ENCODE peak calls at places on chromosome 6, in four cellular contexts. K is choroid plexus epithelial cell, L is lower lobe of right lung, X is GM06990. A is an unnamed sample.

GRCh38 chr6:5214570-5215052 is 46.1 kb downstream of the LYRM4 start:
- DNase-seq in X (peak; percentile 51), K (peak; percentile 93), L (no peak), A (no peak)

GRCh38 chr6:138107752-138108592 is 753 bp upstream of the PERP start:
- DNase-seq in L (no peak), X (no peak), K (no peak), A (peak; percentile 91)

GRCh38 chr6:35602133-35602946 is 86.4 kb downstream of the FKBP5 start:
- DNase-seq in X (peak; percentile 6), L (no peak), K (peak; percentile 82), A (no peak)

GRCh38 chr6:7448232-7448631 is 58.6 kb downstream of the RIOK1 start:
- DNase-seq in L (no peak), X (no peak), K (no peak), A (no peak)

GRCh38 chr6:31861919-31862343 is 690 bp downstream of the NEU1 start:
- DNase-seq in L (no peak), K (no peak), X (no peak), A (no peak)

GRCh38 chr6:89071036-89071435 is 9.5 kb upstream of the PNRC1 start:
- DNase-seq in X (no peak), L (no peak), K (no peak), A (no peak)

GRCh38 chr6:12748815-12749521 is 32.4 kb downstream of the PHACTR1 start:
- DNase-seq in X (no peak), L (no peak), K (no peak), A (peak; percentile 14)

GRCh38 chr6:33116881-33117711 is 41.3 kb downstream of the HLA-DPB1 start:
- DNase-seq in L (no peak), K (no peak), X (no peak), A (no peak)

GRCh38 chr6:133248241-133249001 is 7.3 kb downstream of the EYA4 start:
- DNase-seq in L (no peak), K (peak; percentile 72), X (no peak), A (no peak)

GRCh38 chr6:144854654-144855053 is 569.5 kb downstream of the UTRN start:
- DNase-seq in K (no peak), L (no peak), X (no peak), A (no peak)

GRCh38 chr6:105593805-105594231 is 190.9 kb upstream of the PREP start:
- DNase-seq in K (no peak), L (no peak), X (no peak), A (no peak)

GRCh38 chr6:33813960-33814662 is 10.3 kb upstream of the MLN start:
- DNase-seq in L (peak; percentile 33), X (no peak), K (no peak), A (no peak)

GRCh38 chr6:151722342-151722741 is 85.1 kb upstream of the ESR1 start:
- DNase-seq in X (no peak), K (no peak), L (no peak), A (no peak)

GRCh38 chr6:48255094-48255493 is 144.1 kb upstream of the PTCHD4 start:
- DNase-seq in K (peak; percentile 8), X (no peak), L (no peak), A (no peak)

GRCh38 chr6:53066874-53067273 is 1.7 kb downstream of the FBXO9 start:
- DNase-seq in L (no peak), K (no peak), X (no peak), A (no peak)

GRCh38 chr6:148251891-148252290 is 90.7 kb upstream of the SASH1 start:
- DNase-seq in K (no peak), X (no peak), L (no peak), A (no peak)

GRCh38 chr6:63493557-63493956 is 78.7 kb upstream of the LOC128125822 start:
- DNase-seq in L (no peak), K (no peak), X (no peak), A (no peak)

GRCh38 chr6:32460528-32460927 is 20.8 kb downstream of the HLA-DRA start:
- DNase-seq in K (no peak), X (no peak), L (no peak), A (no peak)

GRCh38 chr6:136983692-136984091 is 61.1 kb downstream of the IL20RA start:
- DNase-seq in L (no peak), X (no peak), K (no peak), A (no peak)

GRCh38 chr6:88165087-88165876 is 865 bp downstream of the CNR1 start:
- DNase-seq in K (peak; percentile 21), X (no peak), L (no peak), A (no peak)

GRCh38 chr6:28399370-28400121 is at the start of gene ZSCAN12:
- DNase-seq in K (peak; percentile 90), L (peak; percentile 88), X (peak; percentile 94), A (peak; percentile 79)
- TF ChIP-seq CTCF in K (peak; percentile 65), L (peak; percentile 56), X (peak; percentile 67), A (peak; percentile 52)

GRCh38 chr6:43495409-43495941 is 14.7 kb downstream of the LRRC73 start:
- DNase-seq in K (no peak), L (no peak), X (no peak), A (no peak)

GRCh38 chr6:43497694-43498093 is 12.5 kb downstream of the LRRC73 start:
- DNase-seq in K (no peak), X (no peak), L (no peak), A (no peak)

GRCh38 chr6:43494766-43495165 is 15.4 kb downstream of the LRRC73 start:
- DNase-seq in K (no peak), X (no peak), L (no peak), A (no peak)

GRCh38 chr6:43497129-43497396 is 13.1 kb downstream of the LRRC73 start:
- DNase-seq in X (no peak), L (no peak), K (no peak), A (no peak)

DNA sequence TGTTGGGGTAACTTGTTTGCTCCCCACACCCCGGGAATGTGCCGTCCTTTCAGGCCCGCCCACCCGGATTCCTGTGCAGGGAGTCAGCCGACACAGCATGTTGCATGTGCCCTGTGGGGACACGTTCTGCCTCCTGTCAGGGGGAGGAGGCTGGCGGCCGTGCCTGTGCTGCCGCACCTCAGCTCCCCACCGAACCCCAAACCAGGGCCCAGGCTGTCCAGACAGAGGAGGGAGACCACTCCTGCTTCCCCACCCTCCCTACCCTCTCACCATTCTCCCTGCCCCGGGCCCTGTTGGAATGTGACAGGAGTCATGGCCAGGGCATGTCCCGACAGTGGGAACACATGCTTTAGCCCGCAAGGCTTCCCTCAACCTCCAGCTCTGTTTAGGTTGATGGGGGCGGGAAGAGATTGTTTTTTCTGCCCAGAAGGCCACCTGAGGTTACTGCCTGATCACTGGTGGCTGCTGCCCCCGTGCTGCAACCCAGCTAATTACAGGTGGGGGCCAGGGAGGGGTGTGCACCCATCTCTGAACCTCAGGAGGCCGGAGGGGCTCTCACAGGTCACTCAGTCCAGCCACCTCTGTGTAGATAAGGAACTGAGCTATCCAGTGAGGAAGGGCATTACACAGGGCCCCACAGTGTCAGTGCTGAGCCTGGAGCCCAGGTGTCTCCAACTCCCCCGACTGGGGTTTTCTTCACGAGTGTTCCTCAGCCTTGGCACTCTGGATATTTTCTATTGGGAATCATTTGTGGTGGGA is 13.6 kb downstream of the LRRC73 start:
- DNase-seq in L (no peak), X (no peak), K (peak; percentile 57), A (no peak)
- TF ChIP-seq CTCF in L (peak; percentile 51), X (peak; percentile 53), K (peak; percentile 74), A (peak; percentile 43)

DNA sequence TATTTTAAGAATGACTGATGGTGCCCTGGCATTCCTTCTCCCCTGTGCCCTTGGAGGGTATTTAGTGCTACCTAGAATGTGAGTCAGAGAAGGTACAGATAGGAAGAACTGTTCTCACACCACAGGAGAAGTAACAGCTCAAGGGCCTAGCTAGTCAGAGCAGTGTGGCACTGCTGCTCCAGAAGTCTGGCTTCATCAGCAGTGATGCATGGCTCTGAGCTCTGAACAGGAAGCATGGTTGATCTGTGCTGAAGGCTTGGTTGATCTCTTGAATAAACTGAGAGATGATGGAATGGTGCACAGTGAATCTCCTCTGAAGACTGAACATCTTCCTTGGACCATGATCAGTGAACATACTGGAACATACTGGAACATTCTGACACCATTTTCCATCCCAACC is 425.3 kb upstream of the SLC35B3 start:
- DNase-seq in K (no peak), X (no peak), L (no peak), A (no peak)
- TF ChIP-seq CTCF in K (no peak), X (no peak), L (no peak), A (no peak)

DNA sequence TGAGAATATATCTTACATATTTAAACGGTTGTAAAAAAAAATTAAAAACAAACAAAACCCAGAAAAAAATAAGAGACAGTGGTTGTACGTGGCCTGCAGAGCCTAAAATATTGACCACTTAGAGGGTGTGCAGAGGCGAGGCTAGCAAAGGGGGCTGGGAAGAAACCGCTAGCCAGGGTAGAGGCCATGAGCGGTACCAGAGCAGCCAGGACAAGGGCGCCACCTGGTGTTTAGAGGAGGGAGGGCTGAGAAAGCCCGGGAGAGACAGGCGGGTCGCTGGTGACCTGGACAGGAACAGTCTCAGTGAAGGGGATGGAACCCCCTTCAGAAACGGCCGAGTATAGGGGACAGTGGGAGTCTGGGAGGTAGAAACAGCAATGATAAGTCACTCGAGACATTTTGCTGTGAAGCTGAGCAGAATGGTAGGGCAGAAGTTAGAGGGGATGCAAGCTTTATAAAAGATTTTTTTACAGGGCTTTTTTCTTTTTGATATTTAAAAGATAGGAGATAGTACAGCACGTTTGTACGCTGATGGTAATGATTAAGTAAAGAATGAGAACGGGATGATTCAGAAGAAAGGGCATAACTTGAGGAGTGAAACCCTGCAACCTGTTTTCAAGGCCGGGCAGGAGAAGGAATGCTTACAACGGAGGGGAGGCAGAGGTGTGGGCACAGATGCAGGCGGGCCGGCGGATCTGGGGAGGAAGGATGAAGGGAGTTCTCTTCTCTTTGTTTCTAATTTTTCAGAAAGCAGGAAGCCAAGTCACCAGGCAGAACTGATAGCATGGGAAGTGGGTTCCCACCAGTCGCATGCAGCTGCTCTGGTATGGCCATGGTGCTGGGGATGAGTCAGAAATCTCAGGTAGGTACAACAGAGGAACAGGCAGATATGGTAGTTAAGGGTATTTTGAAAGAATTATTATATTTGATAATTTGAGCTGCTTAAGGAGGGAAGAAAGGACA is 76.2 kb downstream of the FAM229B start:
- DNase-seq in L (peak; percentile 76), X (peak; percentile 23), K (peak; percentile 55), A (peak; percentile 75)
- TF ChIP-seq CTCF in L (peak; percentile 82), X (peak; percentile 99), K (peak; percentile 89), A (peak; percentile 84)

GRCh38 chr6:143060354-143060805 is 309 bp upstream of the AIG1 start:
- DNase-seq in K (peak; percentile 82), X (peak; percentile 83), L (peak; percentile 91), A (peak; percentile 89)
- TF ChIP-seq CTCF in K (peak; percentile 27), X (peak; percentile 30), L (no peak), A (peak; percentile 7)

GRCh38 chr6:79544939-79545450 is 7.8 kb upstream of the LCA5 start:
- DNase-seq in K (peak; percentile 100), L (peak; percentile 67), X (peak; percentile 50), A (no peak)
- TF ChIP-seq CTCF in K (peak; percentile 72), L (peak; percentile 60), X (peak; percentile 52), A (peak; percentile 10)